ENCODE peak calls at places on chromosomes 1 and 21, in eight cellular contexts. P is OCI-LY7, M is coronary artery, S is MM.1S, W is breast epithelium, Z is heart left ventricle, F is mammary epithelial cell, I is progenitor cell of endocrine pancreas. J is an unnamed sample.

GRCh38 chr1:240312872-240313271 is 221.2 kb downstream of the FMN2 start:
- DNase-seq in I (no peak), S (no peak), Z (no peak), W (no peak), P (no peak), F (no peak), M (no peak), J (no peak)

GRCh38 chr1:180720753-180721152 is 88.9 kb downstream of the XPR1 start:
- DNase-seq in S (no peak), M (no peak), F (no peak), W (no peak), Z (no peak), I (no peak), P (no peak), J (no peak)

GRCh38 chr1:119006406-119007279 is 18.5 kb upstream of the TBX15 start:
- DNase-seq in F (no peak), W (no peak), Z (no peak), M (no peak), I (no peak), S (no peak), P (no peak), J (no peak)

GRCh38 chr1:48200166-48200900 is 22.2 kb upstream of the SLC5A9 start:
- DNase-seq in P (no peak), F (peak; percentile 55), I (no peak), W (no peak), M (no peak), Z (no peak), S (no peak), J (no peak)

GRCh38 chr1:117120774-117121588 is 568 bp downstream of the TRIM45 start:
- DNase-seq in P (no peak), M (no peak), Z (no peak), I (peak; percentile 10), W (peak; percentile 27), S (no peak), F (no peak), J (no peak)

GRCh38 chr1:53781654-53782053 is 42.7 kb upstream of the GLIS1 start:
- DNase-seq in W (no peak), S (no peak), Z (no peak), I (no peak), F (no peak), M (no peak), P (no peak), J (no peak)

GRCh38 chr21:39515684-39516083 is 63.9 kb downstream of the SH3BGR start:
- DNase-seq in S (no peak), Z (no peak), W (no peak), I (no peak), M (no peak), P (no peak), F (no peak), J (no peak)

GRCh38 chr1:240501115-240501514 is 110.8 kb downstream of the GREM2 start:
- DNase-seq in I (no peak), P (no peak), Z (no peak), M (no peak), W (no peak), S (no peak), F (no peak), J (no peak)

GRCh38 chr1:151612506-151613274 is 840 bp downstream of the SNX27 start:
- DNase-seq in M (peak; percentile 75), I (peak; percentile 34), Z (peak; percentile 32), S (no peak), W (no peak), P (peak; percentile 30), F (peak; percentile 25), J (peak; percentile 53)

GRCh38 chr1:98737835-98738234 is 76.3 kb downstream of the SNX7 start:
- DNase-seq in P (no peak), I (no peak), S (no peak), M (no peak), F (no peak), W (no peak), Z (no peak), J (no peak)

GRCh38 chr1:245969274-245969673 is 537.8 kb downstream of the SMYD3 start:
- DNase-seq in W (no peak), I (no peak), F (peak; percentile 60), M (no peak), S (no peak), P (no peak), Z (no peak), J (no peak)

GRCh38 chr1:24727490-24728214 is 17.6 kb upstream of the CLIC4 start:
- DNase-seq in S (peak; percentile 94), W (peak; percentile 65), F (peak; percentile 67), P (peak; percentile 53), I (no peak), M (no peak), Z (peak; percentile 74), J (peak; percentile 71)

GRCh38 chr1:174880171-174880570 is 119.6 kb upstream of the CACYBP start:
- DNase-seq in S (no peak), P (no peak), Z (no peak), I (no peak), M (no peak), F (no peak), W (no peak), J (no peak)

GRCh38 chr1:179083031-179083345 is 1.1 kb downstream of the TOR3A start:
- DNase-seq in Z (no peak), I (no peak), P (peak; percentile 58), W (no peak), S (peak; percentile 52), F (peak; percentile 51), M (no peak), J (peak; percentile 59)

GRCh38 chr1:215594640-215595039 is 27.5 kb downstream of the KCTD3 start:
- DNase-seq in W (no peak), F (no peak), Z (no peak), S (no peak), M (no peak), I (no peak), P (no peak), J (no peak)

GRCh38 chr1:111648826-111649225 is 29.2 kb downstream of the RAP1A start:
- DNase-seq in F (no peak), W (no peak), I (no peak), S (no peak), M (no peak), Z (no peak), P (no peak), J (no peak)

GRCh38 chr1:217135987-217136894 is 413.0 kb upstream of the ESRRG start:
- DNase-seq in I (no peak), P (no peak), S (no peak), F (no peak), Z (no peak), W (no peak), M (no peak), J (peak; percentile 22)

GRCh38 chr1:98794196-98794886 is 132.8 kb downstream of the SNX7 start:
- DNase-seq in M (no peak), S (peak; percentile 52), F (peak; percentile 60), W (no peak), P (peak; percentile 58), Z (peak; percentile 12), I (no peak), J (peak; percentile 40)

GRCh38 chr1:241950390-241950789 is 7.2 kb upstream of the BECN2 start:
- DNase-seq in W (no peak), F (peak; percentile 50), S (no peak), M (no peak), I (no peak), Z (no peak), P (no peak), J (no peak)

GRCh38 chr1:67347688-67348472 is 40.2 kb downstream of the IL12RB2 start:
- DNase-seq in W (no peak), S (no peak), F (peak; percentile 85), M (no peak), P (peak; percentile 55), Z (peak; percentile 13), I (peak; percentile 12), J (no peak)

GRCh38 chr21:26834181-26834945 is 10.8 kb downstream of the ADAMTS1 start:
- DNase-seq in P (no peak), I (no peak), M (no peak), F (no peak), W (no peak), Z (no peak), S (no peak), J (no peak)

GRCh38 chr21:26836546-26836945 is 8.7 kb downstream of the ADAMTS1 start:
- DNase-seq in I (no peak), S (no peak), F (no peak), W (no peak), P (no peak), Z (no peak), M (no peak), J (no peak)

GRCh38 chr21:26835714-26836265 is 9.4 kb downstream of the ADAMTS1 start:
- DNase-seq in S (no peak), W (no peak), Z (no peak), M (no peak), I (no peak), F (peak; percentile 25), P (no peak), J (no peak)

GRCh38 chr21:26833460-26833939 is 11.7 kb downstream of the ADAMTS1 start:
- DNase-seq in S (no peak), P (no peak), W (no peak), M (peak; percentile 79), I (no peak), Z (no peak), F (no peak), J (no peak)

DNA sequence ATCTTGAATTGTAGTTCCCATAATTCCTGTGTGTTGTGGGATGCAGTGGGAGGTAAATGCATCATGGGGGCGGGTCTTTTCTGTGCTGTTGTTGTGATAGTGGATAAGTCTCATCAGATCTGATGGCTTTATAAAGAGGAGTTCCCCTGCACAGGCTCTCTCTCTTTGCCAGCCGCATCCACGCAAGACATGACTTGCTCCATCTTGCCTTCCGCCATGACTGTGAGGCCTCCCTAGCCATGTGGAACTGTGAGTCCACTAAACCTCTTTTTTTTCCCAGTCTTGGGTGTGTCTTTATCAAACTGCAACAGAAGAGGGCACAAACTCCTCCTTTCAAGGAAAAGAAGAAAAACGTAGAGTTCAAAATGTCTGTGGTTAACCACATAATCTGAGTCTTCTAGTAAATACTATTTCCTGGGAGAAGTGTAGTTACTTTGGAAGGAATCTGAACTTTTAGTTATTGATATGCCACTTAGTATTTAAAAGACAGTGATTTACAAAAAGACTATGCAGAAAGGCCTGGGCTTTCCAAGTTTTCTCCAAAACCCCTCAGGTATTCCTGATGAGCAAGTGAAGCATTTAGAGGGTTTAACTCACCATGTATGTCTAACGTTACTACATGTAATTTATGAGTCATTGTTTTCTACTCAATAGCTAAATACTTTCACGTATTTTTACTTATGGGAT is 10.0 kb downstream of the ADAMTS1 start:
- DNase-seq in P (no peak), S (no peak), M (no peak), I (no peak), Z (no peak), W (no peak), F (peak; percentile 83), J (no peak)
- TF ChIP-seq CTCF in P (no peak), S (no peak), M (no peak), I (no peak), Z (no peak), W (no peak), F (no peak), J (no peak)

GRCh38 chr21:16815228-16815627 is 697.6 kb upstream of the CXADR start:
- DNase-seq in F (no peak), M (no peak), W (no peak), I (no peak), S (no peak), Z (no peak), P (no peak), J (no peak)
- TF ChIP-seq CTCF in F (no peak), M (no peak), W (no peak), I (no peak), S (no peak), Z (no peak), P (no peak), J (no peak)

GRCh38 chr21:34074283-34075098 is 1.1 kb downstream of the MRPS6 start:
- DNase-seq in I (no peak), F (peak; percentile 38), W (no peak), Z (no peak), S (no peak), M (no peak), P (peak; percentile 39), J (no peak)
- TF ChIP-seq CTCF in I (peak; percentile 29), F (peak; percentile 5), W (no peak), Z (no peak), S (no peak), M (no peak), P (no peak), J (no peak)

GRCh38 chr1:110524311-110525249 is 5.6 kb upstream of the KCNA10 start:
- DNase-seq in M (no peak), P (peak; percentile 61), F (peak; percentile 41), W (no peak), I (peak; percentile 48), Z (peak; percentile 33), S (peak; percentile 42), J (peak; percentile 69)
- TF ChIP-seq CTCF in M (peak; percentile 49), P (peak; percentile 84), F (peak; percentile 64), W (no peak), I (peak; percentile 84), Z (peak; percentile 64), S (peak; percentile 62), J (peak; percentile 80)